ENCODE peak calls at places on chromosomes 5 and 9, in five cellular contexts. W is PC-3, O is non-pigmented ciliary epithelial cell, P is midbrain, G is AG08396. V is an unnamed sample.
A peak's percentile ranks its signal among the peaks of the same experiment; 100 is the strongest.

GRCh38 chr5:5650242-5650641 is 227.8 kb downstream of the ICE1 start:
- DNase-seq in W (peak; percentile 37), O (no peak), P (no peak), G (no peak), V (no peak)

GRCh38 chr5:112534067-112534466 is 115.0 kb upstream of the EPB41L4A start:
- DNase-seq in W (no peak), O (no peak), P (no peak), G (no peak), V (no peak)

GRCh38 chr5:138955013-138955660 is 80.0 kb upstream of the LRRTM2 start:
- DNase-seq in W (no peak), O (no peak), P (peak; percentile 40), G (no peak), V (no peak)

GRCh38 chr9:114588671-114589526 is 1.3 kb downstream of the ATP6V1G1 start:
- DNase-seq in W (peak; percentile 55), O (no peak), P (no peak), G (peak; percentile 59), V (no peak)

GRCh38 chr5:60830581-60831127 is 13.4 kb downstream of the ELOVL7 start:
- DNase-seq in W (no peak), O (no peak), P (no peak), G (no peak), V (no peak)

GRCh38 chr9:32278991-32279390 is 105.5 kb upstream of the ACO1 start:
- DNase-seq in W (no peak), O (no peak), P (no peak), G (no peak), V (no peak)

GRCh38 chr5:134046801-134047707 is 42.3 kb upstream of the VDAC1 start:
- DNase-seq in W (no peak), O (no peak), P (no peak), G (no peak), V (no peak)

GRCh38 chr5:63053019-63053638 is 474.5 kb downstream of the LRRC70 start:
- DNase-seq in W (no peak), O (no peak), P (no peak), G (no peak), V (no peak)

GRCh38 chr5:143261748-143262392 is 141.6 kb downstream of the NR3C1 start:
- DNase-seq in W (peak; percentile 73), O (no peak), P (no peak), G (no peak), V (no peak)

GRCh38 chr5:157469073-157469472 is 9.1 kb downstream of the NIPAL4 start:
- DNase-seq in W (no peak), O (no peak), P (no peak), G (no peak), V (no peak)

GRCh38 chr5:179123491-179124328 is 63.5 kb downstream of the ZNF354C start:
- DNase-seq in W (no peak), O (no peak), P (no peak), G (no peak), V (no peak)

V was measured in HS-27A.